ENCODE peak calls at places on chromosome X, in five cellular contexts. Y is activated CD8-positive, alpha-beta T cell treated with anti-CD3 and anti-CD28 coated beads for 36 hours; D is OCI-LY7; F is cardiac muscle cell; W is body of pancreas. K is an unnamed sample.

GRCh38 chrX:107675823-107676555 is 47.7 kb downstream of the PRPS1 start:
- DNase-seq in Y (no peak), D (peak), F (peak), W (peak), K (no peak)

GRCh38 chrX:69503835-69504625 is at the start of gene NALF2:
- DNase-seq in Y (peak), D (peak), F (peak), W (peak), K (peak)

GRCh38 chrX:104098151-104098808 is 14.0 kb upstream of the ZCCHC18 start:
- DNase-seq in Y (peak), D (peak), F (peak), W (peak), K (peak)

GRCh38 chrX:11193035-11193469 is 81.9 kb downstream of the HCCS start:
- DNase-seq in Y (no peak), D (no peak), F (peak), W (no peak), K (no peak)

GRCh38 chrX:139869796-139870195 is 63.1 kb downstream of the ATP11C start:
- DNase-seq in Y (no peak), D (no peak), F (no peak), W (no peak), K (no peak)

GRCh38 chrX:100413231-100413630 is 3.2 kb upstream of the PCDH19 start:
- DNase-seq in Y (peak), D (peak), F (peak), W (peak), K (no peak)

GRCh38 chrX:72270316-72270866 is 6.7 kb downstream of the RPS4X start:
- DNase-seq in Y (no peak), D (no peak), F (no peak), W (no peak), K (no peak)

GRCh38 chrX:121356850-121357171 is 309.4 kb downstream of the GLUD2 start:
- DNase-seq in Y (no peak), D (no peak), F (no peak), W (no peak), K (no peak)

GRCh38 chrX:70174754-70175153 is 2.5 kb upstream of the DGAT2L6 start:
- DNase-seq in Y (no peak), D (no peak), F (peak), W (no peak), K (no peak)

GRCh38 chrX:7110821-7111276 is 36.7 kb upstream of the STS start:
- DNase-seq in Y (no peak), D (peak), F (no peak), W (no peak), K (no peak)

GRCh38 chrX:40539214-40540142 is 41.3 kb upstream of the ATP6AP2 start:
- DNase-seq in Y (peak), D (peak), F (peak), W (no peak), K (peak)

GRCh38 chrX:110794601-110795000 is 1.0 kb downstream of the CHRDL1 start:
- DNase-seq in Y (no peak), D (no peak), F (no peak), W (no peak), K (no peak)

GRCh38 chrX:130688360-130688759 is 214.6 kb downstream of the ENOX2 start:
- DNase-seq in Y (no peak), D (no peak), F (no peak), W (no peak), K (no peak)

GRCh38 chrX:40418413-40419195 is 162.2 kb upstream of the ATP6AP2 start:
- DNase-seq in Y (peak), D (no peak), F (no peak), W (no peak), K (no peak)

GRCh38 chrX:130705591-130705990 is 197.4 kb downstream of the ENOX2 start:
- DNase-seq in Y (no peak), D (no peak), F (no peak), W (no peak), K (no peak)

GRCh38 chrX:69036674-69037573 is 128.3 kb downstream of the PJA1 start:
- DNase-seq in Y (no peak), D (no peak), F (no peak), W (no peak), K (no peak)

GRCh38 chrX:137547291-137547690 is 18.6 kb upstream of the ZIC3 start:
- DNase-seq in Y (no peak), D (no peak), F (no peak), W (no peak), K (no peak)

GRCh38 chrX:121030083-121030482 is 17.3 kb upstream of the GLUD2 start:
- DNase-seq in Y (no peak), D (no peak), F (no peak), W (no peak), K (no peak)

GRCh38 chrX:140572724-140573123 is 67.9 kb upstream of the SOX3 start:
- DNase-seq in Y (peak), D (peak), F (peak), W (peak), K (peak)

GRCh38 chrX:153769158-153769864 is 5.3 kb downstream of the PLXNB3 start:
- DNase-seq in Y (no peak), D (no peak), F (no peak), W (no peak), K (no peak)

GRCh38 chrX:134172588-134173259 is 64.3 kb upstream of the CCDC160 start:
- DNase-seq in Y (peak), D (no peak), F (peak), W (peak), K (peak)

DNA sequence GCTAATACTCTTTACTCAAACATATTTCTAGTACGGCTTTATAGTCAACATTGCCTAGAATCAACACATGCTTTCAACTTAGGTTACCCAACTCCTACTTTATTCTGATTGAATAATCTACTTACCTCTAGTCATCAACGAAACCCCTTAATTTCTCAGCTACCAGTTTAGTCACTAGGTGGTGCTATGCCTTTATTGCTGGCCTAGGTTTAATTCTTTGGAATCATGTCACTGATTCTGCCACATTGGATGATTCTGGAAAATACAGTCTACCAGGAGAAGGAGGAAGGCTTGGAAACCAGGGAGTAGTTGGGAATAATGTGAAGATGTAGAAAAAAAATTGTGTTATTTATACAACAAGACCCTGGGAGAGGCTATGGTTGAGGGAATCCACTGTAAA is 167.7 kb downstream of the DCAF12L2 start:
- DNase-seq in Y (no peak), D (peak), F (no peak), W (no peak), K (peak)
- TF ChIP-seq CTCF in Y (no peak), D (peak), F (no peak), W (no peak), K (peak)

GRCh38 chrX:51053741-51054140 is 143.2 kb downstream of the BMP15 start:
- DNase-seq in Y (no peak), D (no peak), F (no peak), W (no peak), K (no peak)

GRCh38 chrX:51047950-51048349 is 137.4 kb downstream of the BMP15 start:
- DNase-seq in Y (no peak), D (no peak), F (no peak), W (no peak), K (no peak)
- TF ChIP-seq CTCF in Y (no peak), D (no peak), F (no peak), W (no peak), K (no peak)

DNA sequence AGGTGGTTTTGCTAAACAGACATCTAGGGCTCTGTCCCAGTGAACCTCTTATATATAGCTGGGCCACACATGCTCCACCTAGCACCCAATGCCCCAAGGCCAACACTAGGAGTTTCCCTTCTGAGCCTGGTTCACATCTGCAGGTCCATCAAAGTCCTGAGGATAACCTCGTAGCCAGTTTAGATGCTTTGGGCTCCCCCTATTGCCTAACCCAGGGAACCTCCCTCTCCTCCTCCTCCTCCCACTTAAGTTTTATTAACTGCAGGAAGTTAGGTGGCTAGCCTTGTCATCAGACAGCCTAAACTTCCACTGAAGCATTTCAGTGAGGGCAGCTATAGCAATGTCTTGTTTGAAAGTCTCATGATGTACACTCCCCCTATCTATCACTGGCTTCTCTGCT is 88.0 kb downstream of the GUCY2F start:
- DNase-seq in Y (no peak), D (peak), F (peak), W (no peak), K (no peak)
- TF ChIP-seq CTCF in Y (no peak), D (peak), F (peak), W (no peak), K (no peak)

GRCh38 chrX:13487731-13488505 is 81.5 kb upstream of the EGFL6 start:
- DNase-seq in Y (peak), D (peak), F (peak), W (peak), K (peak)
- TF ChIP-seq CTCF in Y (peak), D (peak), F (peak), W (peak), K (peak)

DNA sequence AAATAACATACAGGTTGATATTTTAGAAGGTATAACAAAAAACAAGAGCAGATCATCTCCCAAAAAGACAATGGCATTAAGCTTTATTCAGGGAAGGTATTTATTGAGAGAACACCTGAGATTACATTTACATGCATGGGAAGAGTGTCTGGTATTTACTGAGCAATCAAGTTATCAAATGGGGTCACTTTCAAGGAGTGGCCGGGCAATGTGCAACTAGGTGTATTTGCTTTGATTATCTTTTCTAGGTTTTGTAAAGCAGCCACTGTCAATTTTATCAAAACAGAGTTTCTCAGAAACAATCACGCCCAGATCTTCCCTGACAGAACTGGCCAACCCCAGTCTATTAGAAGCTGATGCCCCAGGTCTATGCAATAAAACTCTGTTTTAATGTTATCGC is 169.4 kb downstream of the GLRA2 start:
- DNase-seq in Y (no peak), D (no peak), F (no peak), W (no peak), K (no peak)
- TF ChIP-seq CTCF in Y (no peak), D (no peak), F (no peak), W (no peak), K (no peak)

DNA sequence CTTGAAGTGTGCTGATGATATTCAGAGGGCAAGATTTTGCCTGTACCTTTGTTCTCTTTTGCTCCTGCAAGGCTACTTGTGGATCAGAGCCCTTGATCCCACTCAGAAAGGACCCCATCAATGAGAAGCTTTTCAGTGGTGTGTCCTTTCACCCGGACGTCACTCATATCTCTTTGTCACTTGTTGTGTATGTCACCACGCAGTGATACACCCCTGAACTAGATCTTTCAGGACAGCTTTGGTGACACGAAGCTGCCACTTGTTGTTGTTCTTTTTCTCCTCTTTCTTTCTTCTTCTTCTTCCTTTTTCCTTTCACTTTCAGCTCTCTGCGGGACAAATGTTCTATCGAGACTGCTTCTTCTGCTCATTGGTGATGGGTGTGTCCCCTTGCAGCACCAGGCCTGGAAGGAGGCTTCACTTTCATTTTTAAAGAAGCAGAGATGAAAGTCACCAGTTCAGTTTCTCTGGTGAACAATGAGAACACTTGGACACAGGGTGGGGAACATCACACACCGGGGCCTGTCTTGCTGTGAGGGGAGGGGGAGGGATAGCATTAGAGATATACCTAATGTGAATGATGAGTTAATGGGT is 83.6 kb downstream of the NBDY start:
- DNase-seq in Y (peak), D (peak), F (peak), W (no peak), K (no peak)
- TF ChIP-seq CTCF in Y (no peak), D (no peak), F (no peak), W (no peak), K (no peak)

GRCh38 chrX:17005712-17006372 is 59.4 kb downstream of the REPS2 start:
- DNase-seq in Y (no peak), D (no peak), F (peak), W (no peak), K (no peak)

GRCh38 chrX:17009856-17010650 is 63.6 kb downstream of the REPS2 start:
- DNase-seq in Y (no peak), D (no peak), F (no peak), W (peak), K (no peak)

GRCh38 chrX:17007134-17007768 is 60.8 kb downstream of the REPS2 start:
- DNase-seq in Y (no peak), D (peak), F (peak), W (no peak), K (no peak)
- TF ChIP-seq CTCF in Y (no peak), D (peak), F (peak), W (no peak), K (no peak)